ENCODE peak calls at places on chromosomes 1 and 21, in seven cellular contexts. W is lung, X is neural progenitor cell, C is thyroid gland, N is GM10248, Y is kidney epithelial cell, J is hepatocyte. O is an unnamed sample.

GRCh38 chr21:25420831-25421230 is 186.4 kb downstream of the MRPL39 start:
- DNase-seq in X (no peak), J (no peak), C (no peak), N (no peak), W (no peak), Y (no peak), O (no peak)

GRCh38 chr21:43270800-43271261 is 102.0 kb downstream of the CRYAA start:
- DNase-seq in W (no peak), J (no peak), C (no peak), X (no peak), N (no peak), Y (no peak), O (no peak)

GRCh38 chr1:63322248-63322943 is at the start of gene FOXD3:
- DNase-seq in C (peak), J (peak), W (no peak), N (no peak), X (peak), Y (no peak), O (peak)

GRCh38 chr1:52436817-52437216 is 32.4 kb downstream of the PRPF38A start:
- DNase-seq in C (no peak), Y (no peak), X (no peak), J (no peak), W (no peak), N (no peak), O (no peak)

GRCh38 chr1:85611856-85612255 is 31.3 kb downstream of the CCN1 start:
- DNase-seq in X (peak), C (peak), J (peak), N (no peak), Y (peak), W (peak), O (no peak)

GRCh38 chr1:179731643-179732042 is 11.4 kb upstream of the FAM163A start:
- DNase-seq in C (no peak), Y (no peak), N (no peak), X (no peak), J (no peak), W (no peak), O (no peak)

GRCh38 chr1:48761986-48762385 is 14.7 kb downstream of the BEND5 start:
- DNase-seq in Y (no peak), W (no peak), C (no peak), J (no peak), X (no peak), N (no peak), O (no peak)

GRCh38 chr21:43277481-43278351 is 108.9 kb downstream of the CRYAA start:
- DNase-seq in W (peak), J (no peak), X (peak), N (no peak), C (peak), Y (no peak), O (no peak)

GRCh38 chr1:36856126-36856525 is 178.2 kb downstream of the GRIK3 start:
- DNase-seq in C (no peak), Y (no peak), J (no peak), X (no peak), W (no peak), N (no peak), O (no peak)

GRCh38 chr1:52904590-52905375 is 16.8 kb downstream of the ECHDC2 start:
- DNase-seq in W (no peak), X (peak), C (no peak), N (peak), Y (no peak), J (no peak), O (no peak)

GRCh38 chr1:36804669-36805314 is 229.5 kb downstream of the GRIK3 start:
- DNase-seq in X (no peak), Y (no peak), J (no peak), C (no peak), W (no peak), N (no peak), O (no peak)

DNA sequence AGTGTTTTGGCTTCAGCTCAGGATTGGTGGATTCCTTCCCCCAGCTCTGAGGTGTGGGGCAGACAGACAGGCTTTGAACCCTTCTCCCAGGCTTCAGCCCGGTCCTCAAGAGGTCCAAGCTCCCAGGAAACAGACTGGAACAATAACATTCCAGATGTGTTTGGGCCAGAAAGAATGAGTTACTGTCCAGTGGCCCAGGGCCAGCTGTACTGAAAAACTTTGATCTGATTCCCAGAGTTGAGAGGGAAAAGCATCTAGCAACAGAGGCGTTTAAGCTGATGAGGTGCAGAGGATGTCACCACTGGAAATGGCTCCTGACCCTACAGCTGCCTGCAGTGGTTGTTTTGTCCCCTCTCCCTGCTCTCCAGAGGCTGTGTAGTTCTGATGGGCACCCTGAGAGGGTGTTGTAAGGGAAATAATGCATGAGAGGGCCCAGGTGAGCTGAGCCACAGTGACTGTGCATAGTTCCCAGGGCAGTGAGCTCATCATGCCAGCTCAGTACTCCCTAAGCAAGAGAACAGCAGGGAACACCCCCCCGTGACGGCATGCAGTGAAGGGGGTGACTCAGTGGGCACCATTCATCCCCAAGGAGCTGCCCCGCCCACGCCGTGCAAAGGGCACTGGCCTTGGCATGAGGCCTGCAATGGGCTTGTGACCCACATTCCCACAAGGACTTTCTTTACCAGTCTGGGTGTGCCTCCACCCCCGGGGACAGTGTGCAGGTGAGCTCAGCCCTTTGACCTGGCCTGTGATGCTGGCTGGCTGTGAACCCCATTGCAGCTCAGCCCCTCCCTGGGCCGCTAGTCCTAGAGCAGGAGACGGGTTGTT is 13.8 kb upstream of the SFN start:
- DNase-seq in W (peak), Y (peak), J (peak), X (no peak), C (peak), N (no peak), O (no peak)
- TF ChIP-seq CTCF in W (no peak), Y (no peak), J (no peak), X (no peak), C (no peak), N (no peak), O (no peak)

GRCh38 chr1:116825735-116826438 is 71.7 kb downstream of the CD2 start:
- DNase-seq in C (no peak), W (no peak), X (no peak), N (no peak), Y (no peak), J (peak), O (no peak)
- TF ChIP-seq CTCF in C (no peak), W (no peak), X (no peak), N (no peak), Y (no peak), J (no peak), O (no peak)

GRCh38 chr1:245516178-245516829 is 361.5 kb downstream of the KIF26B start:
- DNase-seq in Y (no peak), X (peak), C (no peak), W (no peak), J (no peak), N (no peak), O (no peak)
- TF ChIP-seq CTCF in Y (no peak), X (peak), C (no peak), W (no peak), J (peak), N (no peak), O (no peak)

GRCh38 chr1:203481186-203481585 is 5.6 kb downstream of the PRELP start:
- DNase-seq in J (no peak), X (no peak), Y (no peak), N (no peak), C (no peak), W (no peak), O (no peak)

GRCh38 chr1:203479646-203480045 is 4.0 kb downstream of the PRELP start:
- DNase-seq in N (no peak), W (no peak), J (no peak), X (no peak), Y (no peak), C (no peak), O (no peak)

GRCh38 chr1:203480525-203481084 is 5.0 kb downstream of the PRELP start:
- DNase-seq in W (peak), J (peak), C (peak), N (no peak), Y (no peak), X (no peak), O (no peak)

GRCh38 chr1:203478986-203479385 is 3.4 kb downstream of the PRELP start:
- DNase-seq in X (peak), C (no peak), N (no peak), J (no peak), W (no peak), Y (no peak), O (no peak)

GRCh38 chr1:203480084-203480483 is 4.5 kb downstream of the PRELP start:
- DNase-seq in Y (no peak), C (no peak), X (no peak), N (no peak), J (no peak), W (no peak), O (no peak)
- TF ChIP-seq CTCF in Y (no peak), C (no peak), X (no peak), N (no peak), J (no peak), W (no peak), O (no peak)

GRCh38 chr1:25517476-25518394 is 25.7 kb upstream of the LDLRAP1 start:
- DNase-seq in X (peak), Y (no peak), C (no peak), N (no peak), W (no peak), J (no peak), O (no peak)
- TF ChIP-seq CTCF in X (no peak), Y (no peak), C (no peak), N (no peak), W (no peak), J (no peak), O (no peak)

O was measured in progenitor cell of endocrine pancreas.